ENCODE peak calls at places on chromosomes 16 and 17, in ten cellular contexts. One of them, this sample, is unnamed.
A peak's percentile ranks its signal among the peaks of the same experiment; 100 is the strongest.

GRCh38 chr16:87974190-87974589 is 23.0 kb downstream of the BANP start:
- DNase-seq in left lung: no peak
- DNase-seq in body of pancreas: no peak
- DNase-seq in tibial nerve: no peak
- DNase-seq in nephron progenitor cell: no peak
- DNase-seq in cardiac muscle cell: no peak
- DNase-seq in ovary: no peak
- DNase-seq in psoas muscle: no peak
- DNase-seq in mucosa of descending colon: no peak
- DNase-seq in sigmoid colon: peak; percentile 58
- DNase-seq in this sample: no peak

GRCh38 chr16:4114257-4115208 is 1.7 kb downstream of the ADCY9 start:
- DNase-seq in left lung: peak; percentile 79
- DNase-seq in body of pancreas: no peak
- DNase-seq in tibial nerve: no peak
- DNase-seq in nephron progenitor cell: no peak
- DNase-seq in cardiac muscle cell: no peak
- DNase-seq in ovary: peak; percentile 44
- DNase-seq in psoas muscle: no peak
- DNase-seq in mucosa of descending colon: no peak
- DNase-seq in sigmoid colon: no peak
- DNase-seq in this sample: no peak

GRCh38 chr17:40463122-40463550 is 19.9 kb downstream of the IGFBP4 start:
- DNase-seq in left lung: no peak
- DNase-seq in body of pancreas: no peak
- DNase-seq in tibial nerve: no peak
- DNase-seq in nephron progenitor cell: peak; percentile 47
- DNase-seq in cardiac muscle cell: no peak
- DNase-seq in ovary: no peak
- DNase-seq in psoas muscle: no peak
- DNase-seq in mucosa of descending colon: no peak
- DNase-seq in sigmoid colon: peak; percentile 66
- DNase-seq in this sample: no peak

GRCh38 chr16:84670063-84670462 is 21.8 kb downstream of the KLHL36 start:
- DNase-seq in left lung: no peak
- DNase-seq in body of pancreas: no peak
- DNase-seq in tibial nerve: no peak
- DNase-seq in nephron progenitor cell: no peak
- DNase-seq in cardiac muscle cell: no peak
- DNase-seq in ovary: no peak
- DNase-seq in psoas muscle: no peak
- DNase-seq in mucosa of descending colon: no peak
- DNase-seq in sigmoid colon: no peak
- DNase-seq in this sample: no peak

GRCh38 chr17:48597775-48598631 is 4.4 kb upstream of the HOXB5 start:
- DNase-seq in left lung: peak; percentile 87
- DNase-seq in body of pancreas: peak; percentile 46
- DNase-seq in tibial nerve: no peak
- DNase-seq in nephron progenitor cell: peak; percentile 57
- DNase-seq in cardiac muscle cell: no peak
- DNase-seq in ovary: no peak
- DNase-seq in psoas muscle: peak; percentile 76
- DNase-seq in mucosa of descending colon: peak; percentile 92
- DNase-seq in sigmoid colon: peak; percentile 93
- DNase-seq in this sample: peak; percentile 68

GRCh38 chr17:61309362-61309761 is 90.3 kb upstream of the TBX2 start:
- DNase-seq in left lung: no peak
- DNase-seq in body of pancreas: no peak
- DNase-seq in tibial nerve: no peak
- DNase-seq in nephron progenitor cell: no peak
- DNase-seq in cardiac muscle cell: no peak
- DNase-seq in ovary: no peak
- DNase-seq in psoas muscle: no peak
- DNase-seq in mucosa of descending colon: no peak
- DNase-seq in sigmoid colon: no peak
- DNase-seq in this sample: no peak

GRCh38 chr17:40945414-40945813 is 8.0 kb upstream of the KRT23 start:
- DNase-seq in left lung: no peak
- DNase-seq in body of pancreas: no peak
- DNase-seq in tibial nerve: no peak
- DNase-seq in nephron progenitor cell: no peak
- DNase-seq in cardiac muscle cell: no peak
- DNase-seq in ovary: no peak
- DNase-seq in psoas muscle: no peak
- DNase-seq in mucosa of descending colon: no peak
- DNase-seq in sigmoid colon: no peak
- DNase-seq in this sample: no peak

GRCh38 chr16:9384141-9384540 is 292.7 kb downstream of the HAPSTR1 start:
- DNase-seq in left lung: no peak
- DNase-seq in body of pancreas: no peak
- DNase-seq in tibial nerve: no peak
- DNase-seq in nephron progenitor cell: no peak
- DNase-seq in cardiac muscle cell: no peak
- DNase-seq in ovary: no peak
- DNase-seq in psoas muscle: no peak
- DNase-seq in mucosa of descending colon: no peak
- DNase-seq in sigmoid colon: peak; percentile 77
- DNase-seq in this sample: no peak

GRCh38 chr16:29784901-29785500 is 5.5 kb upstream of the KIF22 start:
- DNase-seq in left lung: peak; percentile 95
- DNase-seq in body of pancreas: peak; percentile 70
- DNase-seq in tibial nerve: peak; percentile 42
- DNase-seq in nephron progenitor cell: peak; percentile 76
- DNase-seq in cardiac muscle cell: peak; percentile 85
- DNase-seq in ovary: peak; percentile 75
- DNase-seq in psoas muscle: peak; percentile 80
- DNase-seq in mucosa of descending colon: peak; percentile 57
- DNase-seq in sigmoid colon: peak; percentile 84
- DNase-seq in this sample: peak; percentile 68

GRCh38 chr16:19980866-19981265 is 92.8 kb downstream of the GPR139 start:
- DNase-seq in left lung: no peak
- DNase-seq in body of pancreas: no peak
- DNase-seq in tibial nerve: no peak
- DNase-seq in nephron progenitor cell: peak; percentile 15
- DNase-seq in cardiac muscle cell: peak; percentile 7
- DNase-seq in ovary: no peak
- DNase-seq in psoas muscle: no peak
- DNase-seq in mucosa of descending colon: peak; percentile 9
- DNase-seq in sigmoid colon: no peak
- DNase-seq in this sample: no peak

DNA sequence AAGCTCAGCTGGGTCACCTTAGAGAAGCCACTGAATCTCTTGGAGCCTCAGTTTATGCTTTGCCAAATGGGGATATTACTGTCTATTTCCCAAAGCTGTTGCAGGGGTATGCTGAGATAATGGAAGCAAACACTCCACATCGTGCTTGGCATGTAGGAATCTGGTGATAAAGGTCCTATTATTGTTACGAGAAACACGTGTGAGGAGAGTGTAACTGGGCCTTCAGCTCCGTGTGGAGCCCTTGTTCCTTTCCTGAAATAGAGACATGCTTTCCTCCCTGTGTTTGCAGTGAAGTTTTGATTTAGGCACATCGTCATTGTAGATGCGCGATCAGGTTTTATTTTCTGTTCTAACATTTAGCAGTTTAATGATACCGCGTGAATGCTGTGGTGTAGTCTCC is 292.4 kb downstream of the CPPED1 start:
- DNase-seq in left lung: no peak
- DNase-seq in body of pancreas: no peak
- DNase-seq in tibial nerve: no peak
- DNase-seq in nephron progenitor cell: no peak
- DNase-seq in cardiac muscle cell: no peak
- DNase-seq in ovary: no peak
- DNase-seq in psoas muscle: no peak
- DNase-seq in mucosa of descending colon: no peak
- DNase-seq in sigmoid colon: no peak
- DNase-seq in this sample: no peak
- TF ChIP-seq CTCF in left lung: no peak
- TF ChIP-seq CTCF in body of pancreas: no peak
- TF ChIP-seq CTCF in tibial nerve: no peak
- TF ChIP-seq CTCF in nephron progenitor cell: no peak
- TF ChIP-seq CTCF in cardiac muscle cell: no peak
- TF ChIP-seq CTCF in ovary: no peak
- TF ChIP-seq CTCF in psoas muscle: no peak
- TF ChIP-seq CTCF in mucosa of descending colon: no peak
- TF ChIP-seq CTCF in sigmoid colon: no peak
- TF ChIP-seq CTCF in this sample: no peak

DNA sequence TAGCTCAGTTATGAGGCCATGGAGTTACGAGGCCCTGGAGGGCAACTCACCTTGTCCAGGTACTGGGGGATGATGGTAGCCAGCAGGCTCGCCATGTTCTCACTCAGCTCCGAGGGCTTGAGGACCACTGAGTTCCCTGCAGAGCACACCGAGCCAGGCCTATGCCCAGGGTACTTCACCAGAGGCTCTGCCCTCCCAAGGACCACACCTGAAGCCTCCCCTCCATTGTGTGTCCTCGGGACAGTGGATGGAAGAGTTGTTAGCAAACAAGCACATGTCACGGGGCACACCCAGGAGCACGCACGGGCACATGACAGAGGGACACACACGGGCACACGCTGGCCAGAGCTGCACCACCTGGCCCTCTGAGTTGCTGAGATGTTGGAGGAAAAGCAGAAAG is 5.6 kb downstream of the ALDH3A1 start:
- DNase-seq in left lung: no peak
- DNase-seq in body of pancreas: no peak
- DNase-seq in tibial nerve: no peak
- DNase-seq in nephron progenitor cell: no peak
- DNase-seq in cardiac muscle cell: no peak
- DNase-seq in ovary: no peak
- DNase-seq in psoas muscle: no peak
- DNase-seq in mucosa of descending colon: no peak
- DNase-seq in sigmoid colon: no peak
- DNase-seq in this sample: no peak
- TF ChIP-seq CTCF in left lung: no peak
- TF ChIP-seq CTCF in body of pancreas: no peak
- TF ChIP-seq CTCF in tibial nerve: no peak
- TF ChIP-seq CTCF in nephron progenitor cell: no peak
- TF ChIP-seq CTCF in cardiac muscle cell: no peak
- TF ChIP-seq CTCF in ovary: no peak
- TF ChIP-seq CTCF in psoas muscle: no peak
- TF ChIP-seq CTCF in mucosa of descending colon: no peak
- TF ChIP-seq CTCF in sigmoid colon: no peak
- TF ChIP-seq CTCF in this sample: no peak

GRCh38 chr17:3025421-3026124 is 37.8 kb downstream of the OR1D5 start:
- DNase-seq in left lung: peak; percentile 38
- DNase-seq in body of pancreas: no peak
- DNase-seq in tibial nerve: no peak
- DNase-seq in nephron progenitor cell: no peak
- DNase-seq in cardiac muscle cell: no peak
- DNase-seq in ovary: no peak
- DNase-seq in psoas muscle: no peak
- DNase-seq in mucosa of descending colon: no peak
- DNase-seq in sigmoid colon: no peak
- DNase-seq in this sample: no peak
- TF ChIP-seq CTCF in left lung: no peak
- TF ChIP-seq CTCF in body of pancreas: no peak
- TF ChIP-seq CTCF in tibial nerve: no peak
- TF ChIP-seq CTCF in nephron progenitor cell: no peak
- TF ChIP-seq CTCF in cardiac muscle cell: no peak
- TF ChIP-seq CTCF in ovary: no peak
- TF ChIP-seq CTCF in psoas muscle: no peak
- TF ChIP-seq CTCF in mucosa of descending colon: no peak
- TF ChIP-seq CTCF in sigmoid colon: no peak
- TF ChIP-seq CTCF in this sample: no peak

GRCh38 chr17:80219013-80219776 is 938 bp downstream of the SGSH start:
- DNase-seq in left lung: peak; percentile 90
- DNase-seq in body of pancreas: peak; percentile 78
- DNase-seq in tibial nerve: peak; percentile 80
- DNase-seq in nephron progenitor cell: no peak
- DNase-seq in cardiac muscle cell: peak; percentile 84
- DNase-seq in ovary: peak; percentile 73
- DNase-seq in psoas muscle: peak; percentile 78
- DNase-seq in mucosa of descending colon: peak; percentile 81
- DNase-seq in sigmoid colon: peak; percentile 89
- DNase-seq in this sample: peak; percentile 87

GRCh38 chr17:80221401-80221800 is 1.2 kb downstream of the SLC26A11 start:
- DNase-seq in left lung: peak; percentile 76
- DNase-seq in body of pancreas: no peak
- DNase-seq in tibial nerve: no peak
- DNase-seq in nephron progenitor cell: no peak
- DNase-seq in cardiac muscle cell: no peak
- DNase-seq in ovary: no peak
- DNase-seq in psoas muscle: no peak
- DNase-seq in mucosa of descending colon: no peak
- DNase-seq in sigmoid colon: no peak
- DNase-seq in this sample: no peak

GRCh38 chr17:80220709-80221215 is 535 bp downstream of the SLC26A11 start:
- DNase-seq in left lung: peak; percentile 75
- DNase-seq in body of pancreas: peak; percentile 37
- DNase-seq in tibial nerve: no peak
- DNase-seq in nephron progenitor cell: peak; percentile 61
- DNase-seq in cardiac muscle cell: peak; percentile 16
- DNase-seq in ovary: peak; percentile 59
- DNase-seq in psoas muscle: no peak
- DNase-seq in mucosa of descending colon: peak; percentile 28
- DNase-seq in sigmoid colon: peak; percentile 78
- DNase-seq in this sample: no peak

GRCh38 chr17:80218391-80218790 is 1.7 kb downstream of the SGSH start:
- DNase-seq in left lung: peak; percentile 41
- DNase-seq in body of pancreas: no peak
- DNase-seq in tibial nerve: no peak
- DNase-seq in nephron progenitor cell: no peak
- DNase-seq in cardiac muscle cell: no peak
- DNase-seq in ovary: no peak
- DNase-seq in psoas muscle: no peak
- DNase-seq in mucosa of descending colon: no peak
- DNase-seq in sigmoid colon: no peak
- DNase-seq in this sample: no peak

DNA sequence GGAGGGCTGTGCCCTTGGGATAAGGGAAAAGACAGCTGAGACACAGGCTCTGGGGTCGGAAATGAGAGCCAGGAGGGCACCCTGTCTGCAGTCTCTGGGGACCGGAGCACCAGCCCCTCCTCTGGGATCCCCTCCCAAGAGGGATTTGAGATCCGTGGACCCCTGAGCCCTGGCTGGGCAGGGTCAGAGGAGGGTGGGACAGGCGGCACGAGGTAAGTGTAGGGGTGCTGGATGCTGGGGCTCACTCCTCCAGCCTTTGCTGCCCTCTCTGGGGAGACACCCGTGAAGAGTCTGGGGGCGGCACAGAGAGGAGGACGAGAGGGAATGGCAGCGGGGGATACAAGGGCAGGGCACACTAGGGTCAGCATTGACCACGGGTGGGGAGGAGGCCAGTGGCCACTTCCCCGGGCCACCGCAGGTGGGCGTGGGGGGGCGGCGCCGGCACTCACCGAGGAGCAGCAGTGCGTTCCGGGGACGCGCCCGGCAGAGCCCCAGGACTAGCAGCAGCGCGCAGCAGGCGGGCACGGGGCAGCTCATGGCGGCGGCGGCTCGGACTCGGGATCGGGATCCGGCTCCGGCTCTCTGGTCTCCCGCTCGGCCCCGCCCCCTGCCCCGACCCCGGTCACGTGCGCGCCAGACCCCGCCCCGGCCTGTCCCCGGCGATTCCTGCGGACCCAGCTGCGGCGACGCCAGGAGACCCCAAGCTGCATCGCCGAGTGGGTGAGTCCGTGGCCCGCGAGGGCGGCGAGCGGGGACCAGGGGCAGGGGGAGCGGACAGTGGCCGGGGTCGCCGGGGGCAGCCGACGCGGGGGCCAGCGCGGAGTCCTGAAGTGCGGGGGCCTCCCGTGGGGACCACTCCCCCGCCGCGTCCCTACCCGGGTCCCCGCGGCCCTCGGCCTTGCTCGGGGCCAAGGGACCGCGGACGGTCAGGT is at the start of the genes SGSH and SLC26A11:
- DNase-seq in left lung: peak; percentile 96
- DNase-seq in body of pancreas: peak; percentile 88
- DNase-seq in tibial nerve: peak; percentile 68
- DNase-seq in nephron progenitor cell: peak; percentile 97
- DNase-seq in cardiac muscle cell: peak; percentile 75
- DNase-seq in ovary: peak; percentile 86
- DNase-seq in psoas muscle: peak; percentile 87
- DNase-seq in mucosa of descending colon: peak; percentile 87
- DNase-seq in sigmoid colon: peak; percentile 93
- DNase-seq in this sample: peak; percentile 79
- TF ChIP-seq CTCF in left lung: no peak
- TF ChIP-seq CTCF in body of pancreas: no peak
- TF ChIP-seq CTCF in tibial nerve: no peak
- TF ChIP-seq CTCF in nephron progenitor cell: no peak
- TF ChIP-seq CTCF in cardiac muscle cell: no peak
- TF ChIP-seq CTCF in ovary: peak; percentile 10
- TF ChIP-seq CTCF in psoas muscle: peak; percentile 10
- TF ChIP-seq CTCF in mucosa of descending colon: no peak
- TF ChIP-seq CTCF in sigmoid colon: no peak
- TF ChIP-seq CTCF in this sample: peak; percentile 13